ENCODE peak calls at places on chromosomes 12 and 14, in four cellular contexts. O is HepG2, B is K562, Q is GM12878. C is an unnamed sample.

GRCh38 chr14:89452281-89452680 is 35.2 kb upstream of the FOXN3 start:
- DNase-seq in O (no peak), B (no peak), Q (no peak), C (no peak)

GRCh38 chr12:33724867-33725266 is 285.2 kb upstream of the SYT10 start:
- DNase-seq in O (no peak), B (no peak), Q (no peak), C (no peak)

GRCh38 chr14:103534576-103535061 is 5.6 kb downstream of the TRMT61A start:
- DNase-seq in O (no peak), B (no peak), Q (no peak), C (no peak)

GRCh38 chr12:7197846-7198245 is 8.4 kb downstream of the PEX5 start:
- DNase-seq in O (peak), B (no peak), Q (no peak), C (no peak)

GRCh38 chr12:52081263-52081733 is 1.8 kb downstream of the SMIM41 start:
- DNase-seq in O (no peak), B (no peak), Q (no peak), C (no peak)

GRCh38 chr12:100254876-100255275 is 12.0 kb downstream of the DEPDC4 start:
- DNase-seq in O (no peak), B (no peak), Q (no peak), C (no peak)

GRCh38 chr12:9702239-9702638 is 30.7 kb downstream of the CLECL1 start:
- DNase-seq in O (no peak), B (no peak), Q (no peak), C (no peak)

GRCh38 chr12:65561798-65562382 is 262.4 kb upstream of the HMGA2 start:
- DNase-seq in O (no peak), B (no peak), Q (no peak), C (no peak)

GRCh38 chr12:77847665-77848431 is 17.2 kb downstream of the NAV3 start:
- DNase-seq in O (no peak), B (no peak), Q (peak), C (no peak)

DNA sequence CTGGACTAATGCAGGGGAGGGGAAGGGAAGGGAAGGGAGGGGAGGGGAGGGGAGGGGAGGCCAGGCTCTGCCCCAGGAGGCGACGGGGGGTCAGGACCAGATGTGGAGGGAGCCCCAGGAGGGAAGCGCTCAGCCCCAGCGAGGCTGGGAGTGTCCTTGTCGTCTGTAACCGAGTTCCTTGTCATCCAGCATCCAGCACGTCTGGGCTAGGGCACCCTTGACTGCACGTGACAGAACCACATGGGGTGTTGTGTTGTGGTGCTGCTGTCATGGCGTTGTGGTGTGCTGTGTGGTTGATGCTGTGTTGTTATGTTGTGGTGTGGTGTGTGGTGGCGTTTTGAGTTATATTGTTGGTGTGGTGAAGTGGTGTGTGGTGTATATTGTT is 28.4 kb upstream of the SFSWAP start:
- DNase-seq in O (no peak), B (no peak), Q (no peak), C (no peak)
- TF ChIP-seq BHLHE40 in O (no peak), B (peak), Q (peak), C (no peak)

GRCh38 chr12:104793968-104794367 is 164.1 kb downstream of the SLC41A2 start:
- DNase-seq in O (no peak), B (no peak), Q (no peak), C (no peak)

GRCh38 chr12:104793280-104793679 is 164.8 kb downstream of the SLC41A2 start:
- DNase-seq in O (no peak), B (no peak), Q (no peak), C (no peak)

GRCh38 chr12:104790296-104791125 is 167.6 kb downstream of the SLC41A2 start:
- DNase-seq in O (peak), B (peak), Q (peak), C (peak)

GRCh38 chr12:104788848-104789271 is 169.2 kb downstream of the SLC41A2 start:
- DNase-seq in O (no peak), B (no peak), Q (no peak), C (no peak)

GRCh38 chr12:104792570-104792969 is 165.5 kb downstream of the SLC41A2 start:
- DNase-seq in O (no peak), B (no peak), Q (no peak), C (no peak)
- TF ChIP-seq TARDBP in O (no peak), B (no peak), Q (no peak), C (no peak)

DNA sequence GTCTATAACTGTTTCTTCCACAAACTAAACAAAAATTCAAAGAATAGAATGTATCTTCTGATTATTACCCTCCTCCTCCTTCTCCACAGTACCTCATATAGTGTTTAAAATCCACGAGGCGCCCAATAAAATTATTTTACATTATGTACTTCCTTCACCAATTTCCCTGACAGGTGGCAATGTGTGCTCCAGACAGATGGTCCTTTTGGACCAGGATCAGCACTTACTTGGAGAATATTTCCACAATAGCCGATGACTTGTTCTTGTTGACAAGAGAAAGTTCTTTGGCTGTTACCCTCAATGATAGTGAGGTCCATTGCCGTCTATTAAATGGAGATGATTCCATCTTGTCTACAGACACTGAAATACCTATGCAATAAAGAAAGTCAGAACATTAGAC is 34.9 kb downstream of the LIMA1 start:
- DNase-seq in O (no peak), B (no peak), Q (no peak), C (no peak)
- TF ChIP-seq BHLHE40 in O (no peak), B (no peak), Q (no peak), C (no peak)

GRCh38 chr12:106645074-106645421 is 62.2 kb downstream of the RFX4 start:
- DNase-seq in O (peak), B (no peak), Q (no peak), C (no peak)
- TF ChIP-seq TARDBP in O (no peak), B (no peak), Q (no peak), C (no peak)

DNA sequence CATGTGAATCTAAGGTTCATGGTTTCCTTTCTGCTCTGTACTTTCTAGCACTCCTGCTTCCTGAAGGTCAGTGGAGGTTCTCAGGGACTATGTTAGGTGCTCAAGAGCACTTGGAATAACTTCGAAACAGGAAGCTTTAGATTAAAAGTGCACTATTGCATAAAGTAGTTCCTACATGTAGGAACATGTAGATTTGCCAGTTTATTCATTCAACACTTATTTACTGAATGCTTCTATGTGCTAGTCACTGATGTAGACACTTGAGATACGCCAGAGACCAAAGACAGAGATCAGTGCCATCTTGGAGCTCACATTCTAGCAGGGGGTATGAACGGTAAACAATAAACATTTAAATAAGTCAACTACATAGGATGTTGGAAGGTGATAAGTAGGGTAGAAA is 87.7 kb downstream of the DHRS2 start:
- DNase-seq in O (no peak), B (no peak), Q (no peak), C (no peak)
- TF ChIP-seq BHLHE40 in O (no peak), B (no peak), Q (no peak), C (no peak)

DNA sequence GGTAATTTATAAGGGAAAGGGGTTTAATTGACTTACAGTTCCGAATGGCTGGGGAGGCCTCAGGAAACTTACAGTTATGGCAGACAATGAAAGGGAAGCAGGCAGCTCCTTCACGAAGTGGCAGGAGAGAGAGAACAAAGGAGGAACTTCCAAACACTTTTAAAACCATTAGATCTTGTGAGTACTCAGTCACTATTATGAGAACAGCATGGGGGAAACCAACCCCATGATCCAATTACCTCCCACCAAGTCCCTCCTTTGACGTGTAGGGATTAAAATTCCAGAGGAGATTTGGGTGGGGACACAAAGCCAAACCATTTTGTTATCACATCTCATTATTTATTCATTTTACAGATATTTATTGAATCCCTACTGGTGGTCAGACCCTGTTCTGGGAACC is 822.8 kb downstream of the GALC start:
- DNase-seq in O (no peak), B (no peak), Q (no peak), C (no peak)
- TF ChIP-seq TARDBP in O (no peak), B (no peak), Q (no peak), C (no peak)

DNA sequence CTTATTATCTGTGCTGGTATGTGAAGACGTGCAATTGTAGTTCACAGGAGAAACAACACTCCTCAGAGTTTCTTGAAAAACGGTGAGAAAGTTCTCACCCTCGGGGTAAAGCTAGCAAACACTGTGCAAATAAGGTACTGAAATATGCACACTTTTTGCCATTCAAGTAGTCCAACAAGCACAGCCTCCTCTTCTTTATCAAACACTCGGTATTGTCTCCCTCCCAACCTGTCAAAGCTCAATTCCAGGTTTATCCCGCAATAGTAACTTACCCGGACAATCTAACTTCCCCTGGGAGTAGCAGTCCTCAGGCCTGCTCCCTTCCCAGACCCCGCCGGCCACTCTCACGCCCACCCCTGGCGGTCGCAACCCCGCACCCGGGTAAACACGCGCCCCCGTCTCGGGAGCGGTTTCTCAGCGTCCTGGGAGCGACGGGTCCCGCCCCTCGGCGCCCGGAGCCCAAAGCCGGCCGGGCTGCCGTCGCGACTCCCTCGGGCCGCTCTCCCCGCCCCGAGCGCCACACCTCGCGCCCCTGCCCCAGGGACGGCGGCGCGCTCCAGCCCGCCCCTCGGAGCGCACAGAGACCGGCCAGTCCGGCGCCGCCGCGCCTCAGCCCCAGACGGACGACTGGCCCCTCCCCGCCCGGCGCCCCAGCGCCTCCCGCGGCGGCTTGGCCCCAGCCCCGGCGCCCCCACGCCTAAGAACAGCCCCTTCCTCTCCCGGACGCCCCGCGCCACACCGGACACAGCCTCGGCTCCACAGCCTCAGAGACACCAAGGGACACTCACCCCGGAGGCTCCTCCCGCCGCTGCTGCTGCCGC is 594 bp downstream of the BTBD7 start:
- DNase-seq in O (peak), B (peak), Q (no peak), C (peak)
- TF ChIP-seq BHLHE40 in O (no peak), B (no peak), Q (no peak), C (no peak)

DNA sequence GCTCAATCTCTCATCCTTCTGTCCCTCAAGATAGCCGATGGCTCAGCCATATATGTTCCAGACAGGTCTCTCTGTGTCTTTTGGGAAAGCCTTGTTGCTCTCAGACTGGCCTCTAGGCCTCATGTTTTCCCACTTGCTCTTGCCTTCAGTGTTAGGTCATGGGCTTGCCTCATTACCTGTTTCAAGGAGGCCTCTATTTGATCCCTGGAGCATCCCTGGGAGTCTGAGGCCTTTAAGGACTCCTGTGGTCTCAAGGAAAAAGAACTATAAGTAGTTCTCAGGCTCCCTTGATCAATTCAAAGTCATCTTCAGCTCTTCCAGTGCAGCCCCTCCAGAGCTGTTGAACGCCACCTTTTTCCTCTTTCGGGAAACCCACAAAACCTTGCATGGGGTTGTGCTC is 47.9 kb downstream of the NTF3 start:
- DNase-seq in O (no peak), B (no peak), Q (no peak), C (no peak)
- TF ChIP-seq TARDBP in O (no peak), B (no peak), Q (no peak), C (no peak)

GRCh38 chr12:91180162-91180561 is 2.5 kb downstream of the DCN start:
- DNase-seq in O (no peak), B (no peak), Q (no peak), C (no peak)

GRCh38 chr12:91181053-91181452 is 1.6 kb downstream of the DCN start:
- DNase-seq in O (no peak), B (no peak), Q (no peak), C (no peak)

GRCh38 chr12:91178801-91179200 is 3.8 kb downstream of the DCN start:
- DNase-seq in O (no peak), B (no peak), Q (no peak), C (no peak)

GRCh38 chr12:91179315-91179714 is 3.3 kb downstream of the DCN start:
- DNase-seq in O (no peak), B (no peak), Q (no peak), C (no peak)

DNA sequence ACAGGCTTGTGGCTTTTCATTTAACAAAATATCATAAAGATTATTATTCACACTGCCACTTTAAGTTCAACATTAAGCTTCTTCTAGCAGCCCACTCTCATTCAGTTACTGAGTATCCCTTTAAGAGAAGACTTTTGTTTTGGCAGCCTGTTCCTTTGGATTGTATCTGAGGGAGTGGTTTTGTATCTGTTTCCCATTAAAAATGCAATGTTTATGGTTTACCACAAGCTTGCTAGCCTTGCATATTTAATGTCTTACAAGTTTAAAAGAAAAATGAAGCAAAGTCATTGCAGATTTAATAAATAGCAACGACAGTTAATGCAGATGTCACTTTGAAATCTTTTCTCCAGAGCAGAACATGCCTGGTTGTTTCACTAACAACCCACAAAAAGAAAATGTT is 2.0 kb downstream of the DCN start:
- DNase-seq in O (no peak), B (no peak), Q (no peak), C (no peak)
- TF ChIP-seq BHLHE40 in O (no peak), B (no peak), Q (no peak), C (no peak)